ENCODE peak calls at places on chromosomes 12 and 14, in four cellular contexts. L is sigmoid colon, V is A549, P is fibroblast of lung. B is an unnamed sample.

GRCh38 chr14:79598339-79598738 is 613.0 kb downstream of the DIO2 start:
- DNase-seq in L (no peak), V (no peak), P (peak), B (no peak)

GRCh38 chr12:127655691-127656090 is 611.3 kb upstream of the TMEM132C start:
- DNase-seq in L (no peak), V (no peak), P (peak), B (peak)

GRCh38 chr12:89707992-89708792 is 446 bp downstream of the ATP2B1 start:
- DNase-seq in L (peak), V (peak), P (peak), B (no peak)

GRCh38 chr12:132603240-132604107 is 6.9 kb downstream of the LRCOL1 start:
- DNase-seq in L (no peak), V (no peak), P (no peak), B (no peak)

GRCh38 chr14:21257395-21258193 is 11.6 kb downstream of the HNRNPC start:
- DNase-seq in L (no peak), V (no peak), P (no peak), B (no peak)

GRCh38 chr14:92407395-92407794 is 84.4 kb downstream of the SLC24A4 start:
- DNase-seq in L (no peak), V (no peak), P (no peak), B (no peak)

GRCh38 chr14:91835197-91835919 is 32.0 kb downstream of the TC2N start:
- DNase-seq in L (no peak), V (no peak), P (no peak), B (no peak)

GRCh38 chr12:57893460-57894353 is 47.2 kb upstream of the CTDSP2 start:
- DNase-seq in L (peak), V (no peak), P (peak), B (peak)

GRCh38 chr14:52080817-52081755 is 12.2 kb upstream of the NID2 start:
- DNase-seq in L (no peak), V (peak), P (peak), B (peak)

DNA sequence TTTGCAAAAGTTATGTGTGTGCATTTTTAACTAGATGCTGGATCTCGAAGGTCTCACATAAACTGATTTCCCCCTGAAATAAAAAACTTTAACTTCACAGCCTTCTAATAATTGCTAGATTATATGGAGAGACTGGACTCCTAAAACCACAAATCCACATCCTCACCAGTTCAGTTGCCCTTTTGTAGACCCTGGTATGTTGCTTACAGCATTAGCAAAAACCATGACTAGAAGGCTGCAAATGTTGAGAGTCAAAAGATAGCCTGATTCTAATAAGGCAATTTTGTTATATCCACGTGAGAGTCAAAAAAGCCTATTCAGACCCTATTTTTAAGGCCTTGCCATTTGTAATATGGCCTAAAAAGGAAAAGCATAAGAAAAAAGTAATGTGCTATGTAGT is 37.4 kb downstream of the RASSF8 start:
- DNase-seq in L (no peak), V (no peak), P (peak), B (no peak)
- TF ChIP-seq CTCF in L (no peak), V (no peak), P (no peak), B (no peak)

GRCh38 chr14:101360045-101360931 is 201.0 kb upstream of the DIO3 start:
- DNase-seq in L (peak), V (no peak), P (no peak), B (no peak)
- H3K4me3 ChIP-seq in L (peak), V (no peak), P (no peak), B (no peak)

GRCh38 chr12:70719672-70720420 is 82.6 kb upstream of the PTPRB start:
- DNase-seq in L (peak), V (peak), P (peak), B (no peak)
- TF ChIP-seq CTCF in L (peak), V (peak), P (peak), B (peak)

GRCh38 chr12:103303484-103303883 is 192.3 kb downstream of the C12orf42 start:
- DNase-seq in L (no peak), V (no peak), P (no peak), B (no peak)

GRCh38 chr12:103301642-103302620 is 193.8 kb downstream of the C12orf42 start:
- DNase-seq in L (no peak), V (no peak), P (no peak), B (no peak)
- H3K4me3 ChIP-seq in L (no peak), V (no peak), P (no peak), B (no peak)

GRCh38 chr12:12724421-12725085 is 7.4 kb downstream of the CDKN1B start:
- DNase-seq in L (no peak), V (no peak), P (peak), B (no peak)
- TF ChIP-seq CTCF in L (no peak), V (no peak), P (no peak), B (no peak)

GRCh38 chr12:105504286-105504685 is 173.8 kb downstream of the C12orf75 start:
- DNase-seq in L (no peak), V (no peak), P (no peak), B (no peak)
- H3K4me3 ChIP-seq in L (no peak), V (no peak), P (no peak), B (no peak)

GRCh38 chr12:100954118-100954517 is 159.5 kb downstream of the ANO4 start:
- DNase-seq in L (no peak), V (no peak), P (no peak), B (no peak)

GRCh38 chr12:100955139-100955538 is 160.6 kb downstream of the ANO4 start:
- DNase-seq in L (no peak), V (no peak), P (peak), B (no peak)

GRCh38 chr12:100953677-100954076 is 159.1 kb downstream of the ANO4 start:
- DNase-seq in L (no peak), V (no peak), P (no peak), B (no peak)

GRCh38 chr12:100953217-100953616 is 158.6 kb downstream of the ANO4 start:
- DNase-seq in L (no peak), V (no peak), P (peak), B (no peak)

GRCh38 chr12:100951756-100952155 is 157.2 kb downstream of the ANO4 start:
- DNase-seq in L (no peak), V (no peak), P (no peak), B (no peak)
- TF ChIP-seq CTCF in L (no peak), V (no peak), P (no peak), B (peak)

GRCh38 chr12:130880411-130880885 is 8.6 kb downstream of the RAN start:
- DNase-seq in L (peak), V (no peak), P (no peak), B (no peak)
- H3K4me3 ChIP-seq in L (no peak), V (no peak), P (peak), B (peak)

GRCh38 chr12:98151984-98152383 is 363.4 kb upstream of the TMPO start:
- DNase-seq in L (no peak), V (no peak), P (no peak), B (no peak)

GRCh38 chr12:98149270-98149669 is 366.1 kb upstream of the TMPO start:
- DNase-seq in L (no peak), V (no peak), P (no peak), B (no peak)

GRCh38 chr12:98156697-98157096 is 358.7 kb upstream of the TMPO start:
- DNase-seq in L (no peak), V (no peak), P (no peak), B (no peak)

GRCh38 chr12:98151105-98151504 is 364.3 kb upstream of the TMPO start:
- DNase-seq in L (no peak), V (no peak), P (no peak), B (no peak)

DNA sequence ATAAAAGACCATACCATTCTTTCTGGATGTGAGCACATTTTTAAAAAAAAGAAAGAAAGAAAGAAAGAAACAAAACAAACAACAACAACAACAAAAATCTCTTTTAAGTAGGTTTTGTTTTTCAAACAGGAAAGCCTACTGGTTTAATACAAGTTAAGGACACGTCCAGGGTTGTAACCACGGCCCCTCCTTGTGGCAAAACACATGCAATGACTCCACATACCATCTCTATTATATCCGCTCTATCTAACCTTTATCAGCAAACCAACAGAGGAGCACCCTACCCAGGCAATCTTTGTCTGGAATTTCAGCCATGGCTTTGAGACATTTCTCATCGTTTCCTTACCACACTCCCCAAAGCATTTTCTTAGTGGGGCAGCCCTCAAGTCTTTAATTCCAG is 360.5 kb upstream of the TMPO start:
- DNase-seq in L (no peak), V (peak), P (peak), B (no peak)
- TF ChIP-seq CTCF in L (no peak), V (peak), P (no peak), B (no peak)

B was measured in AG09309.